ENCODE peak calls at places on chromosomes 6 and 20, in seven cellular contexts. C, R, Q, O, L, Y and Z are unnamed samples.
A peak's percentile ranks its signal among the peaks of the same experiment; 100 is the strongest.

GRCh38 chr6:56025785-56026184 is 150.4 kb upstream of the BMP5 start:
- DNase-seq in C (no peak), R (no peak), Q (no peak), O (no peak), L (no peak), Y (no peak), Z (peak; percentile 24)

GRCh38 chr6:13012977-13013680 is 296.6 kb downstream of the PHACTR1 start:
- DNase-seq in C (peak; percentile 7), R (no peak), Q (peak; percentile 90), O (peak; percentile 39), L (no peak), Y (no peak), Z (peak; percentile 9)

GRCh38 chr20:625360-625932 is 15.3 kb upstream of the TCF15 start:
- DNase-seq in C (no peak), R (no peak), Q (no peak), O (no peak), L (no peak), Y (no peak), Z (no peak)

GRCh38 chr6:138682722-138683521 is 90.6 kb upstream of the CCDC28A start:
- DNase-seq in C (no peak), R (no peak), Q (no peak), O (no peak), L (no peak), Y (no peak), Z (peak; percentile 90)

GRCh38 chr20:13510837-13511488 is 127.8 kb downstream of the TASP1 start:
- DNase-seq in C (no peak), R (no peak), Q (no peak), O (no peak), L (no peak), Y (no peak), Z (no peak)

GRCh38 chr6:92767101-92767500 is 652.3 kb downstream of the EPHA7 start:
- DNase-seq in C (no peak), R (no peak), Q (no peak), O (no peak), L (no peak), Y (no peak), Z (no peak)

GRCh38 chr6:2853766-2854393 is 12.2 kb upstream of the SERPINB1 start:
- DNase-seq in C (no peak), R (no peak), Q (peak; percentile 73), O (no peak), L (no peak), Y (no peak), Z (peak; percentile 78)

GRCh38 chr20:62387993-62388635 is 1.2 kb downstream of the RPS21 start:
- DNase-seq in C (no peak), R (no peak), Q (no peak), O (no peak), L (no peak), Y (no peak), Z (no peak)

GRCh38 chr6:26295691-26296555 is 69.1 kb upstream of the BTN3A2 start:
- DNase-seq in C (no peak), R (peak; percentile 29), Q (no peak), O (no peak), L (no peak), Y (no peak), Z (peak; percentile 92)

GRCh38 chr20:2847802-2848201 is 7.3 kb downstream of the VPS16 start:
- DNase-seq in C (no peak), R (no peak), Q (no peak), O (no peak), L (no peak), Y (no peak), Z (no peak)

GRCh38 chr6:66307490-66307889 is 600.5 kb upstream of the EYS start:
- DNase-seq in C (no peak), R (no peak), Q (peak; percentile 7), O (no peak), L (no peak), Y (no peak), Z (peak; percentile 13)

GRCh38 chr6:170004585-170005210 is 253.3 kb downstream of the ERMARD start:
- DNase-seq in C (no peak), R (no peak), Q (peak; percentile 28), O (no peak), L (no peak), Y (no peak), Z (no peak)

GRCh38 chr6:4510906-4511625 is 265.1 kb upstream of the CDYL start:
- DNase-seq in C (no peak), R (no peak), Q (no peak), O (no peak), L (no peak), Y (no peak), Z (no peak)

GRCh38 chr20:31496761-31497295 is 17.4 kb upstream of the HM13 start:
- DNase-seq in C (no peak), R (no peak), Q (no peak), O (no peak), L (peak; percentile 68), Y (no peak), Z (no peak)

GRCh38 chr6:141484726-141485125 is 648.0 kb upstream of the GJE1 start:
- DNase-seq in C (no peak), R (no peak), Q (no peak), O (no peak), L (no peak), Y (peak; percentile 86), Z (peak; percentile 40)

GRCh38 chr6:46799657-46800056 is 6.5 kb downstream of the MEP1A start:
- DNase-seq in C (no peak), R (no peak), Q (no peak), O (no peak), L (no peak), Y (no peak), Z (no peak)

GRCh38 chr6:20559924-20560551 is 25.8 kb downstream of the CDKAL1 start:
- DNase-seq in C (no peak), R (no peak), Q (no peak), O (no peak), L (no peak), Y (no peak), Z (peak; percentile 46)

GRCh38 chr6:41716516-41717446 is 18.6 kb downstream of the TFEB start:
- DNase-seq in C (no peak), R (no peak), Q (no peak), O (no peak), L (no peak), Y (no peak), Z (no peak)

GRCh38 chr6:99178168-99178567 is 171.3 kb downstream of the FAXC start:
- DNase-seq in C (no peak), R (no peak), Q (no peak), O (no peak), L (no peak), Y (no peak), Z (no peak)

GRCh38 chr6:105993769-105994521 is 92.2 kb upstream of the PRDM1 start:
- DNase-seq in C (no peak), R (peak; percentile 48), Q (peak; percentile 48), O (no peak), L (no peak), Y (peak; percentile 60), Z (peak; percentile 35)

GRCh38 chr20:38307371-38308046 is 3.6 kb downstream of the BPI start:
- DNase-seq in C (no peak), R (no peak), Q (no peak), O (no peak), L (no peak), Y (no peak), Z (peak; percentile 81)

GRCh38 chr6:31530659-31531058 is 1.9 kb downstream of the MCCD1 start:
- DNase-seq in C (no peak), R (no peak), Q (no peak), O (no peak), L (no peak), Y (no peak), Z (no peak)

GRCh38 chr20:57180954-57181353 is 85.5 kb downstream of the BMP7 start:
- DNase-seq in C (peak; percentile 16), R (no peak), Q (peak; percentile 55), O (no peak), L (no peak), Y (no peak), Z (no peak)
- TF ChIP-seq CTCF in C (no peak), R (no peak), Q (peak; percentile 32), O (no peak), L (no peak), Y (no peak), Z (no peak)

GRCh38 chr6:38933426-38933825 is 115.2 kb upstream of the GLP1R start:
- DNase-seq in C (no peak), R (no peak), Q (peak; percentile 20), O (no peak), L (no peak), Y (peak; percentile 13), Z (peak; percentile 45)

GRCh38 chr6:38935051-38935450 is 113.5 kb upstream of the GLP1R start:
- DNase-seq in C (no peak), R (no peak), Q (no peak), O (no peak), L (no peak), Y (no peak), Z (no peak)

GRCh38 chr6:38925110-38925509 is 123.5 kb upstream of the GLP1R start:
- DNase-seq in C (no peak), R (no peak), Q (no peak), O (no peak), L (no peak), Y (no peak), Z (no peak)

DNA sequence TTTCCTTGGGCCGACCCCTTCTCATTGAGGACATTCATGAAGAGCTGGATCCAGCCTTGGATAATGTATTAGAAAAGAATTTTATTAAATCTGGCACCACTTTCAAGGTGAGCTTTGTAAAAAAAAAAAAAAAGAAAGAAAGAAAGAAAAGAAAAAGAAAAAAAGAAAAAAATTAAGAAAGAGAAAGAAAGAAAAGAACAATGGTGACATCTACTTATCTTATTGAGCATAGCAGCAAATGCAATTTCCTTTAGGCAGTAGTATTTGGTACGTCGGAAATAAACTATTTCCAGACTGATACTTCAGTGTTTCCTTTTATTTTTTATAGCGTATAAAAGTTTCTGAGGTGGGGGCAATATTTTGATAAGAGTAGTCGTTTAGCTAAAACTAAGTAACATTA is 119.0 kb upstream of the GLP1R start:
- DNase-seq in C (no peak), R (no peak), Q (no peak), O (no peak), L (no peak), Y (no peak), Z (no peak)
- TF ChIP-seq CTCF in C (no peak), R (no peak), Q (no peak), O (no peak), L (no peak), Y (no peak), Z (no peak)

DNA sequence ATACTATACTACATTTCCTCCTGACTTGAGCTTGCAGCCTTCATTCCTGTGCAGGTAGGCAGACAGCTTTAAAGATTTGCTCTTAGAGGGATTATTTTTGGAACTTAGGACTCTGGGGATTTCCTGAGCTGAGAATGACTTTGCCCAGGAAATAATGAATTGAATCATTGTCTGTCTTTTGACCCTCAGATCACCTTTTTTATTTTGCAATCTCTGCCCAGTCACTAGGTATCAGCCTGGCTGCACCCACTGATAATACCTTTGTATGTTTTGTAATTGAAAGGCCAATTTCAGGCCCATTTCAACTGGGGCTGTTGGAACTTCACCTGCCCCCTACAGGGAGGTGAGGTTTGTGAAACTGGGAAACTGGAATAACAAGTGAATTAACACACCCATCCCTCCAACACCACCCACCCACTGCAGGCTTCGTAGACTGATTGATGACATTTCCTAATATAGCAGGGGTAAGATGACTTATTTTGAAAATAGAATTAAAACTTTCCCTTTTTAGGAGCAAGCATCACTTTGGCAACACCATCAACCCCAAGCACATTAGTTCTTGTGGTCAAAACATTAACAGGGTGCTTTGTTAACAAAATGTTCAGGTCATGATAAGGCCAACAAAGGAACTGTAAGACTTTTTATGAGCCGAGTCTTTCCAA is 157.1 kb upstream of the CENPW start:
- DNase-seq in C (no peak), R (no peak), Q (peak; percentile 24), O (no peak), L (no peak), Y (no peak), Z (peak; percentile 63)
- TF ChIP-seq CTCF in C (no peak), R (no peak), Q (peak; percentile 17), O (no peak), L (no peak), Y (no peak), Z (peak; percentile 23)

GRCh38 chr6:125749864-125750691 is 646 bp downstream of the HEY2 start:
- DNase-seq in C (peak; percentile 25), R (peak; percentile 20), Q (peak; percentile 48), O (peak; percentile 35), L (no peak), Y (peak; percentile 42), Z (no peak)
- TF ChIP-seq CTCF in C (no peak), R (no peak), Q (no peak), O (no peak), L (no peak), Y (no peak), Z (no peak)